ENCODE peak calls at places on chromosomes 13 and 19, in seven cellular contexts. H, D, W, C, V, Q and N are unnamed samples.

GRCh38 chr19:49492573-49493411 is 3.4 kb upstream of the RPS11 start:
- DNase-seq in W (no peak), V (no peak), D (no peak), H (no peak), Q (no peak), C (no peak), N (no peak)

GRCh38 chr19:41868989-41869300 is 8.1 kb upstream of the CD79A start:
- DNase-seq in W (no peak), H (no peak), Q (no peak), C (no peak), V (no peak), D (no peak), N (no peak)

GRCh38 chr13:39767791-39768564 is 112.5 kb downstream of the COG6 start:
- DNase-seq in V (no peak), Q (peak), W (no peak), D (no peak), H (no peak), C (no peak), N (no peak)

GRCh38 chr13:50215389-50215788 is 200.1 kb downstream of the KCNRG start:
- DNase-seq in C (no peak), D (no peak), H (no peak), V (no peak), W (no peak), Q (no peak), N (no peak)

GRCh38 chr19:40543029-40543597 is 33.6 kb upstream of the SHKBP1 start:
- DNase-seq in H (no peak), D (no peak), C (no peak), Q (no peak), V (no peak), W (no peak), N (no peak)

GRCh38 chr13:26961890-26962615 is 201.5 kb upstream of the GPR12 start:
- DNase-seq in H (no peak), V (no peak), D (no peak), C (no peak), Q (peak), W (no peak), N (no peak)

GRCh38 chr13:94705081-94705751 is 7.1 kb downstream of the SOX21 start:
- DNase-seq in V (no peak), Q (no peak), D (no peak), H (peak), C (no peak), W (no peak), N (no peak)

GRCh38 chr19:47133021-47133471 is 2.4 kb downstream of the SAE1 start:
- DNase-seq in H (no peak), V (no peak), Q (no peak), W (no peak), C (no peak), D (no peak), N (no peak)

GRCh38 chr13:66313408-66313807 is 916.7 kb downstream of the PCDH9 start:
- DNase-seq in H (no peak), C (no peak), V (no peak), W (no peak), Q (no peak), D (no peak), N (no peak)

GRCh38 chr13:39586142-39586541 is 16.9 kb downstream of the LHFPL6 start:
- DNase-seq in Q (no peak), D (no peak), W (no peak), V (no peak), H (no peak), C (no peak), N (no peak)

GRCh38 chr13:97780486-97780885 is 173.0 kb upstream of the IPO5 start:
- DNase-seq in V (no peak), H (no peak), D (no peak), C (no peak), Q (no peak), W (no peak), N (peak)

GRCh38 chr19:28234637-28235036 is 978.3 kb downstream of the UQCRFS1 start:
- DNase-seq in W (no peak), C (no peak), Q (no peak), V (no peak), D (no peak), H (no peak), N (no peak)

GRCh38 chr13:48853381-48854102 is 122.2 kb upstream of the FNDC3A start:
- DNase-seq in C (no peak), V (no peak), Q (no peak), W (no peak), H (no peak), D (no peak), N (no peak)

GRCh38 chr19:11195169-11195568 is 2.2 kb downstream of the KANK2 start:
- DNase-seq in Q (no peak), H (no peak), D (no peak), C (no peak), W (no peak), V (no peak), N (no peak)

GRCh38 chr13:85140192-85140591 is 659.0 kb downstream of the SLITRK6 start:
- DNase-seq in C (no peak), V (no peak), W (no peak), H (no peak), D (no peak), Q (no peak), N (no peak)

GRCh38 chr13:98658131-98658530 is 81.2 kb upstream of the STK24 start:
- DNase-seq in D (no peak), Q (peak), W (no peak), H (no peak), C (no peak), V (no peak), N (no peak)

GRCh38 chr13:102726430-102726829 is 31.6 kb upstream of the METTL21C start:
- DNase-seq in V (no peak), D (no peak), W (no peak), Q (no peak), H (no peak), C (no peak), N (no peak)

GRCh38 chr19:44748426-44749254 is at the start of gene BCL3:
- DNase-seq in D (peak), W (peak), H (peak), Q (peak), C (peak), V (peak), N (peak)

GRCh38 chr19:57171551-57172081 is 4.3 kb upstream of the DUXA start:
- DNase-seq in D (peak), Q (peak), V (no peak), C (peak), W (peak), H (peak), N (no peak)

GRCh38 chr19:10183926-10184325 is 10.8 kb downstream of the DNMT1 start:
- DNase-seq in W (no peak), H (no peak), Q (no peak), V (no peak), D (no peak), C (no peak), N (no peak)

GRCh38 chr13:25252770-25253169 is 34.5 kb downstream of the MTMR6 start:
- DNase-seq in V (no peak), Q (no peak), D (no peak), W (no peak), H (no peak), C (no peak), N (no peak)

GRCh38 chr13:31909889-31910551 is 121.6 kb upstream of the FRY start:
- DNase-seq in D (peak), W (peak), V (no peak), C (peak), Q (peak), H (peak), N (peak)

GRCh38 chr19:3821857-3822364 is 35.7 kb upstream of the MATK start:
- DNase-seq in C (peak), Q (peak), V (peak), H (peak), W (peak), D (peak), N (no peak)

GRCh38 chr19:39941615-39942507 is 7.4 kb upstream of the FCGBP start:
- DNase-seq in C (peak), V (no peak), Q (no peak), W (peak), H (no peak), D (no peak), N (no peak)

GRCh38 chr19:42207767-42208259 is 9.7 kb downstream of the DEDD2 start:
- DNase-seq in V (no peak), Q (no peak), D (no peak), H (no peak), C (no peak), W (no peak), N (no peak)

GRCh38 chr19:44856438-44857083 is 10.5 kb downstream of the NECTIN2 start:
- DNase-seq in C (peak), D (no peak), Q (no peak), V (no peak), H (no peak), W (no peak), N (no peak)

GRCh38 chr19:32599736-32600157 is 18.8 kb downstream of the PDCD5 start:
- DNase-seq in V (no peak), D (no peak), W (peak), H (peak), C (peak), Q (peak), N (no peak)

GRCh38 chr19:38850976-38851621 is 1.3 kb upstream of the HNRNPL start:
- DNase-seq in V (peak), W (peak), H (peak), C (peak), D (peak), Q (peak), N (no peak)

GRCh38 chr13:79987761-79988160 is 353.2 kb downstream of the SPRY2 start:
- DNase-seq in W (no peak), V (no peak), Q (no peak), C (no peak), D (no peak), H (no peak), N (no peak)

GRCh38 chr13:111115051-111115840 is at the start of gene ARHGEF7:
- DNase-seq in C (peak), H (peak), Q (no peak), V (peak), W (no peak), D (no peak), N (no peak)

GRCh38 chr13:48819889-48820288 is 155.8 kb upstream of the FNDC3A start:
- DNase-seq in D (no peak), Q (no peak), C (no peak), W (no peak), V (no peak), H (no peak), N (no peak)

GRCh38 chr19:13150919-13151604 is 851 bp downstream of the IER2 start:
- DNase-seq in W (peak), V (peak), Q (peak), C (peak), D (no peak), H (no peak), N (no peak)

GRCh38 chr19:12913871-12914690 is 5.0 kb downstream of the SYCE2 start:
- DNase-seq in W (no peak), H (no peak), C (peak), D (no peak), V (no peak), Q (no peak), N (no peak)

DNA sequence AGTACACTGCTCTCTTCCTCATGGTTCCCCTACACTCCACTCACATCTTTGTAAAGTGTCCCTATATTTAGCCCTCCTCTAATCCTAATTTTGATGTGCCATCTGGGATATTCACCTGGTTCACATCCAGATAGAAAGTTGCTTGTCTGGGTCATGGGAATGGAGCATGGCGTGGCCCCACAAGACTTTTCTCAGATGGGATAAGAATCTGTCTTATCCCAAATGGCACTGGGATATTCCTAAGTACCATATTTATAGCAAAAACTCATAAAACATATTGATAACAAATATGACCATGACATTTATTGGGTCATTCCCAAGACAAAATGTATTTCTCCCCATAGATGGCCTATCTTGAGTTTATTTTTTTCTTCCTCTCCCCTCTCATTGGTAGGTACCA is 49.5 kb upstream of the POMP start:
- DNase-seq in V (no peak), Q (no peak), H (no peak), D (no peak), C (no peak), W (no peak), N (no peak)
- H3K27ac ChIP-seq in V (no peak), Q (no peak), H (no peak), D (no peak), C (no peak), W (no peak), N (no peak)

GRCh38 chr13:20119960-20120359 is 40.9 kb downstream of the GJA3 start:
- DNase-seq in H (no peak), V (no peak), Q (no peak), W (no peak), C (no peak), D (no peak), N (no peak)

GRCh38 chr13:20125129-20125782 is 35.6 kb downstream of the GJA3 start:
- DNase-seq in Q (no peak), H (no peak), D (no peak), V (no peak), C (peak), W (no peak), N (no peak)

GRCh38 chr13:20124303-20124702 is 36.5 kb downstream of the GJA3 start:
- DNase-seq in D (no peak), Q (no peak), W (no peak), V (no peak), C (no peak), H (no peak), N (no peak)

GRCh38 chr13:20118268-20119140 is 42.3 kb downstream of the GJA3 start:
- DNase-seq in V (peak), W (peak), Q (peak), C (peak), D (peak), H (peak), N (peak)

DNA sequence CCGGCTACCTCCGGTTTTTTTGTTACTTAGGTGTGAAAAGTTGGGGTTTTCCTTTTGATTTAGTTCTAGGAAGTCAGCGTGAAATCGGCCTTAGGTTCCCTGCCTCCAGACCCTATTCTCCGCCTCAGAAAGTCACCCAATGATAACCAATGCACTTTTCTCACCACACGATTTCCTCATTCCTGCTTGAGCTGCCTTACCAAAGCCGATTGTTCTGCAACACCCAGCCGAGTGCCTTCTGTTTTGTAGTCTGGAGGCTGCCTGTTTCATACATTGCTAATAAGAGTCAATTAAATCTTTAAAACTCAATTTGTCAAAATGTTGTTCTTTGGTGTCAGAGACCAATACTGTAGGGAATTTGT is 39.7 kb downstream of the GJA3 start:
- DNase-seq in V (no peak), W (no peak), C (no peak), D (no peak), Q (no peak), H (no peak), N (no peak)
- H3K27ac ChIP-seq in V (no peak), W (peak), C (peak), D (no peak), Q (peak), H (no peak), N (no peak)

DNA sequence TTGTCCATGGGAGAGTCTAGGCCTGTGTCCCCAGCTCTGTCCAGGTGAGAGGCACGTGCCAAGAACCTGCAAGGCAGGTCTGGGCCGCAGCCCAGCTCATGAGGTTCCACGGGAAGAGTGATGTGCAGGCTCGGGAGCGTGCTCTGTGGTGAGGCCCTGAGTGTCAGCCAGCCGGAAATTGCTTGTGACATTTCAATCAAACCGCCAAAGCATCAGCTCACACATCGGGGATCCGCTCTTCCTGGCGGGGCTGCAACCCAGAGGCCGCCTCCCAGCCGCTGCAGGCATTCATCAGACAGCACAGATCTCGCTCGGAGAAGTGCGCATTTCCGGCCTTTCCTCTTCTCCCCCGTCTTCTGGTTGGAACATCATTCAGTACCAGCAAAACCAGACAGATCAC is 109.3 kb downstream of the KDM4B start:
- DNase-seq in Q (no peak), W (no peak), D (no peak), H (no peak), C (no peak), V (no peak), N (no peak)
- H3K27ac ChIP-seq in Q (no peak), W (no peak), D (peak), H (no peak), C (no peak), V (no peak), N (peak)

GRCh38 chr13:51240888-51241475 is 18.8 kb downstream of the FAM124A start:
- DNase-seq in V (no peak), C (no peak), H (no peak), D (no peak), Q (no peak), W (no peak), N (no peak)
- H3K27ac ChIP-seq in V (no peak), C (no peak), H (no peak), D (peak), Q (no peak), W (no peak), N (peak)